ENCODE peak calls at places on chromosomes 3 and 15, in eight cellular contexts. W is astrocyte of the spinal cord; H is effector memory CD8-positive, alpha-beta T cell; C is amygdala; Z is CD4-positive, CD25-positive, alpha-beta regulatory T cell; A is NCI-H345; P is T-helper 17 cell; J is activated T-cell treated with anti-CD3 and anti-CD28 coated beads for 1 hour. Q is an unnamed sample.

GRCh38 chr15:77461486-77461885 is 40.8 kb downstream of the HMG20A start:
- DNase-seq in W (no peak), H (no peak), C (no peak), Z (no peak), A (no peak), P (no peak), J (no peak), Q (no peak)

GRCh38 chr3:42159706-42160472 is 68.7 kb downstream of the TRAK1 start:
- DNase-seq in W (no peak), H (peak; percentile 2), C (no peak), Z (peak; percentile 88), A (no peak), P (no peak), J (peak; percentile 10), Q (peak; percentile 31)

GRCh38 chr15:71634820-71635219 is 175.5 kb upstream of the NR2E3 start:
- DNase-seq in W (peak; percentile 47), H (no peak), C (no peak), Z (no peak), A (peak; percentile 56), P (no peak), J (no peak), Q (peak; percentile 69)

GRCh38 chr15:70252936-70253280 is 155.2 kb upstream of the TLE3 start:
- DNase-seq in W (no peak), H (no peak), C (no peak), Z (no peak), A (no peak), P (no peak), J (no peak), Q (no peak)

GRCh38 chr3:120145498-120146285 is 51.4 kb upstream of the GSK3B start:
- DNase-seq in W (peak; percentile 44), H (no peak), C (no peak), Z (peak; percentile 29), A (no peak), P (no peak), J (no peak), Q (no peak)

GRCh38 chr3:183224581-183224980 is 28.5 kb upstream of the B3GNT5 start:
- DNase-seq in W (no peak), H (no peak), C (no peak), Z (peak; percentile 80), A (no peak), P (no peak), J (no peak), Q (no peak)

GRCh38 chr3:188954590-188955208 is 217.1 kb upstream of the TPRG1 start:
- DNase-seq in W (peak; percentile 91), H (peak; percentile 68), C (peak; percentile 54), Z (peak; percentile 77), A (peak; percentile 88), P (peak; percentile 35), J (peak; percentile 66), Q (peak; percentile 90)

GRCh38 chr15:68418611-68419161 is 13.3 kb downstream of the ITGA11 start:
- DNase-seq in W (peak; percentile 72), H (no peak), C (no peak), Z (no peak), A (peak; percentile 7), P (no peak), J (no peak), Q (peak; percentile 40)

GRCh38 chr3:62554264-62554799 is 181.0 kb upstream of the FEZF2 start:
- DNase-seq in W (no peak), H (no peak), C (no peak), Z (no peak), A (no peak), P (no peak), J (no peak), Q (no peak)

GRCh38 chr15:25730918-25731317 is 132.2 kb downstream of the ATP10A start:
- DNase-seq in W (no peak), H (no peak), C (no peak), Z (no peak), A (no peak), P (no peak), J (no peak), Q (no peak)

Q was measured in NCI-H2081.